ENCODE peak calls at places on chromosomes 3 and 15, in nine cellular contexts. One of them, this sample, is unnamed.

GRCh38 chr3:69948246-69948862 is 51.2 kb upstream of the SAMMSON start:
- DNase-seq in suprapubic skin: no peak
- DNase-seq in AG10803: peak
- DNase-seq in K562: peak
- DNase-seq in pancreas: no peak
- DNase-seq in stomach: no peak
- DNase-seq in effector memory CD4-positive, alpha-beta T cell: no peak
- DNase-seq in aorta: no peak
- DNase-seq in A549: peak
- DNase-seq in this sample: no peak

GRCh38 chr15:58053236-58054153 is 12.0 kb downstream of the ALDH1A2 start:
- DNase-seq in suprapubic skin: no peak
- DNase-seq in AG10803: no peak
- DNase-seq in K562: no peak
- DNase-seq in pancreas: no peak
- DNase-seq in stomach: no peak
- DNase-seq in effector memory CD4-positive, alpha-beta T cell: no peak
- DNase-seq in aorta: no peak
- DNase-seq in A549: no peak
- DNase-seq in this sample: no peak

GRCh38 chr3:32325957-32326356 is 65.7 kb upstream of the CMTM7 start:
- DNase-seq in suprapubic skin: no peak
- DNase-seq in AG10803: no peak
- DNase-seq in K562: no peak
- DNase-seq in pancreas: no peak
- DNase-seq in stomach: no peak
- DNase-seq in effector memory CD4-positive, alpha-beta T cell: no peak
- DNase-seq in aorta: no peak
- DNase-seq in A549: no peak
- DNase-seq in this sample: no peak

GRCh38 chr15:40510201-40510600 is 39.4 kb downstream of the CHST14 start:
- DNase-seq in suprapubic skin: no peak
- DNase-seq in AG10803: peak
- DNase-seq in K562: no peak
- DNase-seq in pancreas: no peak
- DNase-seq in stomach: no peak
- DNase-seq in effector memory CD4-positive, alpha-beta T cell: no peak
- DNase-seq in aorta: no peak
- DNase-seq in A549: no peak
- DNase-seq in this sample: no peak

GRCh38 chr3:62161306-62161705 is 212.0 kb downstream of the FEZF2 start:
- DNase-seq in suprapubic skin: no peak
- DNase-seq in AG10803: peak
- DNase-seq in K562: no peak
- DNase-seq in pancreas: no peak
- DNase-seq in stomach: no peak
- DNase-seq in effector memory CD4-positive, alpha-beta T cell: no peak
- DNase-seq in aorta: no peak
- DNase-seq in A549: no peak
- DNase-seq in this sample: no peak

GRCh38 chr3:170418422-170419300 is at the start of gene CLDN11:
- DNase-seq in suprapubic skin: no peak
- DNase-seq in AG10803: peak
- DNase-seq in K562: peak
- DNase-seq in pancreas: peak
- DNase-seq in stomach: no peak
- DNase-seq in effector memory CD4-positive, alpha-beta T cell: no peak
- DNase-seq in aorta: no peak
- DNase-seq in A549: no peak
- DNase-seq in this sample: no peak

GRCh38 chr3:195892105-195892354 is 16.3 kb downstream of the TNK2 start:
- DNase-seq in suprapubic skin: no peak
- DNase-seq in AG10803: no peak
- DNase-seq in K562: no peak
- DNase-seq in pancreas: no peak
- DNase-seq in stomach: no peak
- DNase-seq in effector memory CD4-positive, alpha-beta T cell: no peak
- DNase-seq in aorta: no peak
- DNase-seq in A549: no peak
- DNase-seq in this sample: no peak

GRCh38 chr15:90160781-90161727 is 40.1 kb upstream of the SEMA4B start:
- DNase-seq in suprapubic skin: no peak
- DNase-seq in AG10803: no peak
- DNase-seq in K562: no peak
- DNase-seq in pancreas: peak
- DNase-seq in stomach: peak
- DNase-seq in effector memory CD4-positive, alpha-beta T cell: no peak
- DNase-seq in aorta: no peak
- DNase-seq in A549: peak
- DNase-seq in this sample: no peak

GRCh38 chr3:188133219-188133618 is 20.7 kb upstream of the LPP start:
- DNase-seq in suprapubic skin: no peak
- DNase-seq in AG10803: peak
- DNase-seq in K562: no peak
- DNase-seq in pancreas: no peak
- DNase-seq in stomach: no peak
- DNase-seq in effector memory CD4-positive, alpha-beta T cell: no peak
- DNase-seq in aorta: no peak
- DNase-seq in A549: no peak
- DNase-seq in this sample: no peak

GRCh38 chr15:68991723-68992122 is 22.8 kb upstream of the NOX5 start:
- DNase-seq in suprapubic skin: peak
- DNase-seq in AG10803: no peak
- DNase-seq in K562: peak
- DNase-seq in pancreas: peak
- DNase-seq in stomach: peak
- DNase-seq in effector memory CD4-positive, alpha-beta T cell: no peak
- DNase-seq in aorta: no peak
- DNase-seq in A549: no peak
- DNase-seq in this sample: no peak

GRCh38 chr3:51705276-51706020 is 1.4 kb upstream of the GRM2 start:
- DNase-seq in suprapubic skin: no peak
- DNase-seq in AG10803: no peak
- DNase-seq in K562: no peak
- DNase-seq in pancreas: peak
- DNase-seq in stomach: no peak
- DNase-seq in effector memory CD4-positive, alpha-beta T cell: no peak
- DNase-seq in aorta: peak
- DNase-seq in A549: no peak
- DNase-seq in this sample: no peak

GRCh38 chr3:46089237-46090011 is 62.1 kb upstream of the XCR1 start:
- DNase-seq in suprapubic skin: peak
- DNase-seq in AG10803: peak
- DNase-seq in K562: no peak
- DNase-seq in pancreas: no peak
- DNase-seq in stomach: peak
- DNase-seq in effector memory CD4-positive, alpha-beta T cell: no peak
- DNase-seq in aorta: peak
- DNase-seq in A549: peak
- DNase-seq in this sample: no peak

GRCh38 chr3:118488751-118489150 is 545.9 kb downstream of the IGSF11 start:
- DNase-seq in suprapubic skin: no peak
- DNase-seq in AG10803: no peak
- DNase-seq in K562: no peak
- DNase-seq in pancreas: no peak
- DNase-seq in stomach: no peak
- DNase-seq in effector memory CD4-positive, alpha-beta T cell: no peak
- DNase-seq in aorta: no peak
- DNase-seq in A549: no peak
- DNase-seq in this sample: no peak

GRCh38 chr3:118485693-118486092 is 549.0 kb downstream of the IGSF11 start:
- DNase-seq in suprapubic skin: no peak
- DNase-seq in AG10803: no peak
- DNase-seq in K562: no peak
- DNase-seq in pancreas: no peak
- DNase-seq in stomach: no peak
- DNase-seq in effector memory CD4-positive, alpha-beta T cell: no peak
- DNase-seq in aorta: no peak
- DNase-seq in A549: no peak
- DNase-seq in this sample: no peak

DNA sequence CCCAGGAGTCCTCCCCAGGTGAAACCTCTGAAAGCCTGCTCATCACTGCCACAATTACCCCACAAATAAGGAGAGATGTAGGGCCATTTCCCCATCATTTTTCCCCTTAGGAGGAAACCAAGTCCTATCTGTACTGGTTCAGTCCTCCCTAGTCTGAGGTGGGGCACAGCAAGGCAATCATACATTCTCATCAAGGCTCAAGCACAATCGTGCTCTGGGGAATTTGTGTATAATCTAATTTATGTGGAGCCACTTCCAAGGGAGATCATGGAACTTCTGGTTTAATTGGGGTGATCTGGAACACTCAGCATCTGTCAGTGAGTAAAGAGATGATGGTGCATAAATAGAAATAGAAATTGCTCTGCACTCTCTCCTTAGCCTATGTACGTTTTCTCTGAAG is 546.9 kb downstream of the IGSF11 start:
- DNase-seq in suprapubic skin: no peak
- DNase-seq in AG10803: no peak
- DNase-seq in K562: no peak
- DNase-seq in pancreas: no peak
- DNase-seq in stomach: no peak
- DNase-seq in effector memory CD4-positive, alpha-beta T cell: no peak
- DNase-seq in aorta: no peak
- DNase-seq in A549: no peak
- DNase-seq in this sample: no peak
- H3K4me3 ChIP-seq in suprapubic skin: no peak
- H3K4me3 ChIP-seq in AG10803: no peak
- H3K4me3 ChIP-seq in K562: no peak
- H3K4me3 ChIP-seq in pancreas: no peak
- H3K4me3 ChIP-seq in stomach: no peak
- H3K4me3 ChIP-seq in effector memory CD4-positive, alpha-beta T cell: no peak
- H3K4me3 ChIP-seq in aorta: no peak
- H3K4me3 ChIP-seq in A549: no peak
- H3K4me3 ChIP-seq in this sample: no peak

GRCh38 chr3:12015627-12016026 is 11.4 kb downstream of the SYN2 start:
- DNase-seq in suprapubic skin: no peak
- DNase-seq in AG10803: no peak
- DNase-seq in K562: no peak
- DNase-seq in pancreas: no peak
- DNase-seq in stomach: no peak
- DNase-seq in effector memory CD4-positive, alpha-beta T cell: no peak
- DNase-seq in aorta: no peak
- DNase-seq in A549: no peak
- DNase-seq in this sample: no peak
- H3K4me3 ChIP-seq in suprapubic skin: no peak
- H3K4me3 ChIP-seq in AG10803: no peak
- H3K4me3 ChIP-seq in K562: no peak
- H3K4me3 ChIP-seq in pancreas: no peak
- H3K4me3 ChIP-seq in stomach: no peak
- H3K4me3 ChIP-seq in effector memory CD4-positive, alpha-beta T cell: no peak
- H3K4me3 ChIP-seq in aorta: no peak
- H3K4me3 ChIP-seq in A549: no peak
- H3K4me3 ChIP-seq in this sample: no peak

GRCh38 chr15:56042523-56042922 is 49.1 kb upstream of the NEDD4 start:
- DNase-seq in suprapubic skin: no peak
- DNase-seq in AG10803: no peak
- DNase-seq in K562: no peak
- DNase-seq in pancreas: no peak
- DNase-seq in stomach: no peak
- DNase-seq in effector memory CD4-positive, alpha-beta T cell: no peak
- DNase-seq in aorta: no peak
- DNase-seq in A549: no peak
- DNase-seq in this sample: no peak
- H3K4me3 ChIP-seq in suprapubic skin: no peak
- H3K4me3 ChIP-seq in AG10803: no peak
- H3K4me3 ChIP-seq in K562: no peak
- H3K4me3 ChIP-seq in pancreas: no peak
- H3K4me3 ChIP-seq in stomach: no peak
- H3K4me3 ChIP-seq in effector memory CD4-positive, alpha-beta T cell: peak
- H3K4me3 ChIP-seq in aorta: no peak
- H3K4me3 ChIP-seq in A549: no peak
- H3K4me3 ChIP-seq in this sample: peak

GRCh38 chr15:81911572-81911971 is 134.2 kb downstream of the MEX3B start:
- DNase-seq in suprapubic skin: no peak
- DNase-seq in AG10803: no peak
- DNase-seq in K562: no peak
- DNase-seq in pancreas: no peak
- DNase-seq in stomach: no peak
- DNase-seq in effector memory CD4-positive, alpha-beta T cell: no peak
- DNase-seq in aorta: no peak
- DNase-seq in A549: no peak
- DNase-seq in this sample: no peak

GRCh38 chr15:81910997-81911396 is 134.8 kb downstream of the MEX3B start:
- DNase-seq in suprapubic skin: no peak
- DNase-seq in AG10803: no peak
- DNase-seq in K562: no peak
- DNase-seq in pancreas: no peak
- DNase-seq in stomach: no peak
- DNase-seq in effector memory CD4-positive, alpha-beta T cell: no peak
- DNase-seq in aorta: no peak
- DNase-seq in A549: no peak
- DNase-seq in this sample: no peak

GRCh38 chr15:81914333-81914732 is 131.5 kb downstream of the MEX3B start:
- DNase-seq in suprapubic skin: no peak
- DNase-seq in AG10803: no peak
- DNase-seq in K562: no peak
- DNase-seq in pancreas: no peak
- DNase-seq in stomach: no peak
- DNase-seq in effector memory CD4-positive, alpha-beta T cell: no peak
- DNase-seq in aorta: no peak
- DNase-seq in A549: no peak
- DNase-seq in this sample: no peak

GRCh38 chr15:81908111-81908510 is 137.7 kb downstream of the MEX3B start:
- DNase-seq in suprapubic skin: no peak
- DNase-seq in AG10803: no peak
- DNase-seq in K562: no peak
- DNase-seq in pancreas: no peak
- DNase-seq in stomach: no peak
- DNase-seq in effector memory CD4-positive, alpha-beta T cell: no peak
- DNase-seq in aorta: no peak
- DNase-seq in A549: no peak
- DNase-seq in this sample: no peak

DNA sequence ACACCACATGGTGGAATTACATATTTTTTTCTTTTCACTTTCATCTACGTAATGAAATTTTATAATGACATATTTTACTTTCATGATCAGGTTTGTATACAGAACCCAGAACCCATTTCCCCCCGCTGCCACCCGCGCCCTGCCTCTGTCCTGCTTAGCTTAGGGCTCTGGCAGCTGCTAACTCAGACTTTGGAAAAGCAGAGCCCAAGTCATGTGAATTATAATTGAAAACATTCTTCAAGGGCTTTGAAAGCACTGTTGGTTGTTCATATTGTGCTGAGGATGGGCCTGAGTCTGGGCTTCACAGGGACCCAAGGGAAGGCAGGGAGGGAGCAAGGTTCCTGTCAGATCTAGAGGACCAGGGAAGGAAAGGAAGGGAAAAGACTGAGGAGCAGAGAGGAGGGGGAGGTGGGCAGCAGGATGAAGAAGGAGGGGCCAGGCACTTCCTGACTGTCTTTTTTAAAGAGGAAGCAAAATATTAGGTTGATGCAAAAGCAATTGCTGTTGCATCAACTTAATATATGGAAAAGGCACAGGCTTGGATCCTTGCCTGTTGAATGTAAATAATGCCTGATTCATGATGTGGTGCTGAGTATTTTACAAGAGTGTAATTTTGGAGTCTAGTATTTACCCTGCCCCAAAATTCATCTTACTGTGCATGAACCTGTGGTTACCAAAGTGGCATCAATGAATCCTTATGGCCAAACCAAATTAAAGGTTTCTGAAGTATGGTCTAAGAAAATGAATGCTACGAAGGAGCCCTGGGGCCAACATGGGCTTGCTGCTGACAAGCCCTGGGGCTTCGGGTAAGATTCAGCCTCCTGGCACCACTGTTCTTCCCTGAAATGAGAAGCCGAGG is 136.4 kb downstream of the MEX3B start:
- DNase-seq in suprapubic skin: no peak
- DNase-seq in AG10803: no peak
- DNase-seq in K562: no peak
- DNase-seq in pancreas: no peak
- DNase-seq in stomach: no peak
- DNase-seq in effector memory CD4-positive, alpha-beta T cell: no peak
- DNase-seq in aorta: no peak
- DNase-seq in A549: no peak
- DNase-seq in this sample: no peak
- H3K4me3 ChIP-seq in suprapubic skin: no peak
- H3K4me3 ChIP-seq in AG10803: no peak
- H3K4me3 ChIP-seq in K562: no peak
- H3K4me3 ChIP-seq in pancreas: no peak
- H3K4me3 ChIP-seq in stomach: no peak
- H3K4me3 ChIP-seq in effector memory CD4-positive, alpha-beta T cell: no peak
- H3K4me3 ChIP-seq in aorta: no peak
- H3K4me3 ChIP-seq in A549: no peak
- H3K4me3 ChIP-seq in this sample: no peak